ENCODE peak calls at places on chromosome 21, in seven cellular contexts. M is IMR-90, I is mesenchymal stem cell, Q is H9, O is mesendoderm, D is H1, J is trophoblast cell. E is an unnamed sample.

GRCh38 chr21:36908260-36908908 is 58.1 kb downstream of the HLCS start:
- DNase-seq in O (no peak), I (peak), Q (no peak), J (peak), D (no peak), M (peak), E (no peak)

GRCh38 chr21:16519012-16519411 is 789.2 kb downstream of the USP25 start:
- DNase-seq in Q (no peak), O (no peak), M (no peak), I (no peak), J (no peak), D (no peak), E (no peak)

GRCh38 chr21:37338671-37339526 is 27.7 kb upstream of the DYRK1A start:
- DNase-seq in J (peak), M (peak), Q (no peak), I (peak), O (peak), D (no peak), E (no peak)

GRCh38 chr21:32515869-32516268 is 69.5 kb downstream of the TCP10L start:
- DNase-seq in D (no peak), J (no peak), O (no peak), Q (no peak), I (no peak), M (peak), E (no peak)

GRCh38 chr21:25453524-25453923 is 153.8 kb downstream of the MRPL39 start:
- DNase-seq in O (no peak), I (no peak), M (peak), J (no peak), D (no peak), Q (no peak), E (no peak)

GRCh38 chr21:38171723-38172344 is 85.0 kb upstream of the KCNJ15 start:
- DNase-seq in M (peak), O (peak), I (peak), Q (peak), D (peak), J (peak), E (peak)

GRCh38 chr21:18951291-18952038 is 547.9 kb upstream of the TMPRSS15 start:
- DNase-seq in J (peak), O (peak), I (peak), Q (peak), D (peak), M (no peak), E (peak)

GRCh38 chr21:28402616-28402989 is 590.1 kb downstream of the LTN1 start:
- DNase-seq in M (peak), I (no peak), O (no peak), J (no peak), D (no peak), Q (no peak), E (no peak)

GRCh38 chr21:28943631-28944030 is 49.0 kb downstream of the LTN1 start:
- DNase-seq in Q (no peak), I (peak), M (peak), D (no peak), J (no peak), O (no peak), E (no peak)

GRCh38 chr21:39612233-39613028 is at the start of gene B3GALT5:
- DNase-seq in J (peak), O (peak), Q (peak), I (peak), D (peak), M (no peak), E (peak)

GRCh38 chr21:25750085-25750484 is 15.3 kb downstream of the GABPA start:
- DNase-seq in O (peak), D (no peak), M (no peak), Q (no peak), J (no peak), I (no peak), E (no peak)

GRCh38 chr21:41138711-41139110 is 29.2 kb upstream of the BACE2 start:
- DNase-seq in D (no peak), J (no peak), O (no peak), M (no peak), Q (no peak), I (no peak), E (no peak)

GRCh38 chr21:25385912-25386474 is 221.3 kb downstream of the MRPL39 start:
- DNase-seq in Q (peak), D (no peak), O (peak), M (peak), J (peak), I (peak), E (peak)

GRCh38 chr21:30714946-30715345 is 3.6 kb downstream of the KRTAP21-3 start:
- DNase-seq in I (no peak), M (no peak), D (no peak), Q (no peak), O (no peak), J (no peak), E (no peak)

GRCh38 chr21:29258626-29259335 is 39.9 kb upstream of the BACH1 start:
- DNase-seq in D (no peak), O (no peak), Q (no peak), J (peak), M (peak), I (peak), E (no peak)

GRCh38 chr21:15037894-15038293 is 26.9 kb downstream of the NRIP1 start:
- DNase-seq in J (no peak), M (no peak), O (no peak), Q (no peak), D (no peak), I (no peak), E (no peak)

GRCh38 chr21:37153935-37154350 is 80.9 kb downstream of the TTC3 start:
- DNase-seq in M (peak), Q (no peak), I (no peak), O (no peak), D (no peak), J (peak), E (no peak)

GRCh38 chr21:29145837-29146453 is 15.5 kb downstream of the MAP3K7CL start:
- DNase-seq in D (no peak), Q (no peak), J (no peak), O (no peak), M (no peak), I (peak), E (no peak)

GRCh38 chr21:40386301-40386911 is 460.6 kb downstream of the DSCAM start:
- DNase-seq in J (peak), D (peak), Q (peak), O (peak), M (no peak), I (no peak), E (peak)

GRCh38 chr21:37547615-37547975 is 181.0 kb downstream of the DYRK1A start:
- DNase-seq in Q (no peak), I (no peak), M (no peak), O (no peak), J (no peak), D (no peak), E (no peak)

GRCh38 chr21:14880922-14881321 is 183.9 kb downstream of the NRIP1 start:
- DNase-seq in O (peak), D (no peak), Q (no peak), M (peak), I (peak), J (peak), E (no peak)

GRCh38 chr21:31630062-31630711 is 29.3 kb upstream of the SOD1 start:
- DNase-seq in M (peak), Q (no peak), J (peak), D (no peak), O (no peak), I (peak), E (no peak)

GRCh38 chr21:14876464-14876863 is 188.3 kb downstream of the NRIP1 start:
- DNase-seq in M (no peak), I (no peak), J (peak), D (no peak), O (no peak), Q (no peak), E (no peak)

GRCh38 chr21:15729674-15730483 is at the start of gene USP25:
- DNase-seq in J (peak), I (peak), M (peak), D (peak), O (peak), Q (peak), E (peak)

GRCh38 chr21:41564871-41565281 is 56.9 kb upstream of the TMPRSS2 start:
- DNase-seq in D (no peak), I (peak), J (peak), O (no peak), M (no peak), Q (no peak), E (no peak)

GRCh38 chr21:37546299-37546908 is 179.8 kb downstream of the DYRK1A start:
- DNase-seq in D (no peak), O (no peak), M (no peak), J (no peak), I (no peak), Q (no peak), E (no peak)

GRCh38 chr21:32131960-32132359 is 146.9 kb downstream of the MIS18A start:
- DNase-seq in I (peak), O (peak), D (peak), J (no peak), Q (peak), M (peak), E (no peak)

GRCh38 chr21:28899744-28900143 is 92.9 kb downstream of the LTN1 start:
- DNase-seq in O (no peak), D (no peak), I (peak), Q (no peak), J (peak), M (peak), E (no peak)

GRCh38 chr21:29190920-29191319 is 60.5 kb downstream of the MAP3K7CL start:
- DNase-seq in O (no peak), D (no peak), I (peak), J (peak), Q (no peak), M (peak), E (no peak)

GRCh38 chr21:38413958-38414506 is 84.2 kb downstream of the ERG start:
- DNase-seq in M (no peak), Q (no peak), D (no peak), J (no peak), O (peak), I (peak), E (no peak)

GRCh38 chr21:39083377-39084008 is 99.8 kb downstream of the PSMG1 start:
- DNase-seq in Q (no peak), J (peak), O (peak), D (no peak), I (peak), M (no peak), E (no peak)

GRCh38 chr21:29372063-29372802 is 73.5 kb downstream of the BACH1 start:
- DNase-seq in M (peak), I (peak), J (peak), Q (peak), D (peak), O (peak), E (peak)

GRCh38 chr21:46096596-46096981 is 1.3 kb upstream of the COL6A2 start:
- DNase-seq in J (no peak), O (no peak), M (no peak), D (peak), Q (peak), I (no peak), E (no peak)

GRCh38 chr21:46099476-46099875 is 1.6 kb downstream of the COL6A2 start:
- DNase-seq in M (peak), J (no peak), Q (peak), O (peak), I (peak), D (peak), E (no peak)

GRCh38 chr21:46098303-46099141 is 610 bp downstream of the COL6A2 start:
- DNase-seq in M (no peak), I (no peak), J (no peak), Q (peak), D (peak), O (peak), E (no peak)

GRCh38 chr21:46096997-46097825 is 701 bp upstream of the COL6A2 start:
- DNase-seq in O (no peak), I (no peak), D (peak), J (no peak), M (no peak), Q (peak), E (no peak)

DNA sequence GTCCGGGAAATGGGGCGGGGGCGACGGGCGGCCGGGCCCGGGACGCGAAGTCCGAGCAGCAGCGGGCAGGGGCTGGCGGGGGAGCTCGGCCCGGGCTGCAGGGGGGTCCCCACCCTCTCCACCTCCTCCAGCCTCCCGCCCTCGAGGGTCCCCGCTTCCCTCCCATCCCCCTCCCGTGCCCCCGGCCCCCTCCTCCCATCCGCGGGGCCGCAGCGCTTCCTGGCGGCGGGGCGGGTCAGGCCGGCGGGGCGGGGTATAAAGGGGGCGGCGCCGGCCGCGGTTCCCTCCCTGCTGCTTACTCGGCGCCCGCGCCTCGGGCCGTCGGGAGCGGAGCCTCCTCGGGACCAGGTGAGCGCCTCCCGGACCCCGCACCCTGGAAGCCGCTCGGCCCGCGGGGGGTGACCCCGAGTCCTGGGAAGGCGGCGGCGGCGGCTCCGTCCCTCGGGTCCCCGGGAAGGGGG is at the start of gene COL6A2:
- DNase-seq in D (peak), J (peak), I (peak), Q (peak), M (peak), O (peak), E (peak)
- H2BK5ac ChIP-seq in D (peak), J (no peak), I (no peak), Q (no peak), M (peak), O (no peak), E (no peak)

DNA sequence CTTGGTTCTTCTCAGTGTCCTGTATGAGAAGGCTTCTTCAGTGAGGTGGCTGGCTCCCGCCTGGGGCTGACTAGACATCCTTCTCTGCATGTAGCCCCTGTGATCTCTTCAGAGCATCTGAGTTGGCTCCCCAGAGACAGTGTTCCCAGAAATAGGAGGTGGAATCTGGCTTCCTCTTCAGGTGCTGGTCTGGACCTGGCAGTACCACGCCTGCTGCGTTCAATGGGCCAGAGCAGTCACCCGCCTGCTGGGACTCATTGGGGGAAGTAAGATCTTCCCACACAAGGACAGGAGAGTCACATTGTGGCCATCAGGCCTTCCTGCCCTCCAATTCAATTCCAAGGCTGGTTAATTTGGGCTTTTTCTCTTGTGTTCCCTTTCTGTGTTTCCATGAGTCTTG is 51.0 kb downstream of the ADARB1 start:
- DNase-seq in J (no peak), O (no peak), Q (no peak), I (no peak), M (no peak), D (no peak), E (no peak)
- H2BK5ac ChIP-seq in J (no peak), O (no peak), Q (no peak), I (no peak), M (no peak), D (no peak), E (no peak)

GRCh38 chr21:35792569-35792968 is 267.8 kb downstream of the SETD4 start:
- DNase-seq in O (no peak), M (no peak), Q (no peak), J (no peak), I (no peak), D (no peak), E (no peak)
- H2BK5ac ChIP-seq in O (no peak), M (no peak), Q (no peak), J (no peak), I (no peak), D (no peak), E (no peak)

GRCh38 chr21:46011267-46011967 is 29.8 kb downstream of the COL6A1 start:
- DNase-seq in I (no peak), Q (peak), D (no peak), M (no peak), O (no peak), J (no peak), E (no peak)
- H2BK5ac ChIP-seq in I (no peak), Q (no peak), D (no peak), M (no peak), O (no peak), J (no peak), E (no peak)

GRCh38 chr21:43816611-43817071 is 27.3 kb downstream of the RRP1 start:
- DNase-seq in Q (no peak), D (no peak), J (no peak), O (no peak), I (no peak), M (no peak), E (no peak)

GRCh38 chr21:43817157-43818086 is 28.0 kb downstream of the RRP1 start:
- DNase-seq in J (no peak), O (no peak), Q (no peak), M (no peak), I (no peak), D (no peak), E (no peak)

GRCh38 chr21:43814215-43815106 is 25.1 kb downstream of the RRP1 start:
- DNase-seq in O (peak), D (peak), I (no peak), Q (peak), M (no peak), J (peak), E (no peak)

GRCh38 chr21:43815107-43815742 is 25.8 kb downstream of the RRP1 start:
- DNase-seq in I (no peak), M (no peak), Q (peak), D (no peak), O (peak), J (peak), E (no peak)

DNA sequence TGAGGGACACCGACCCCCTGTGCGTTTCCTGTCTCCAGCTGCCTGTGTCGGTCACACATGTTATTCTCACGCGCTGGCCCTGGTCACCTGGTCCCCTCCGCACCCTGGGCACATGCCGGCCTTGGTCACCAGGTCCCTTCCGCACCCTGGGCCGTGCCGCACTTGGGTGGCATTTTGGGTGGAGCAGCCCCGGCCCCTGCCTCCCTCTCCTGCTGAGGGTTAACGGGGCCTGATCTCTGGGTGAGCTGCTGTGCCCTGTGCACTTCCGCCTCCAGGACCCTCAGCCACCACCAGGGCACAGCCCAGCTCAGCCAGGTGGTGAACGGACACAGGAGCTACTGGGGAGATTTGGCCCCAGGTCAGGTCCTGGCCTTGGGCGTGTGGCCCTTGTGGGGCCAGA is 26.6 kb downstream of the RRP1 start:
- DNase-seq in D (no peak), Q (no peak), I (no peak), O (no peak), J (no peak), M (no peak), E (no peak)
- H2BK5ac ChIP-seq in D (peak), Q (no peak), I (no peak), O (no peak), J (no peak), M (no peak), E (peak)

GRCh38 chr21:34043333-34043732 is 30.0 kb upstream of the MRPS6 start:
- DNase-seq in Q (no peak), M (no peak), J (peak), O (no peak), D (no peak), I (no peak), E (no peak)

GRCh38 chr21:34046917-34047316 is 26.5 kb upstream of the MRPS6 start:
- DNase-seq in D (no peak), O (no peak), J (no peak), Q (no peak), I (no peak), M (no peak), E (no peak)

GRCh38 chr21:34052171-34052570 is 21.2 kb upstream of the MRPS6 start:
- DNase-seq in J (no peak), M (no peak), Q (no peak), I (no peak), O (no peak), D (no peak), E (no peak)

GRCh38 chr21:34042735-34043134 is 30.6 kb upstream of the MRPS6 start:
- DNase-seq in O (no peak), J (no peak), I (no peak), D (no peak), M (no peak), Q (no peak), E (no peak)

DNA sequence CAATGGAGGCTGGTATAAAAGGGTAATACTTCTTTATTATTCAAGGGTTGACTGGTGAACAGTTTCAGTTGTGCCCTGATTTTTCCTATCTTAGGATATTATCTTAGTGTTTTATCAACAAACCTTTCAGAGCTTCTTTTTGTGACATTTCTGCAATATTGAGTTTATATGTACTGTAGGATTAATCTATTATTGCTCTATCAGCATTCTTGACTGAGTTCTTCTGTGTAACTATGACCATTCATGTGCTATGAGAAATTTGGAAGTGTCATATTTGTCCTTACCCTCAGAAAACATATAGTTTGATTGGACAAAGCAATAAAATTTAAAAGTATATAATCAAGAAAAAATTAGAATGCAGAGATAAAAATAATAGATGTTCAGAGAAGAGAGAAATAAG is 25.5 kb upstream of the MRPS6 start:
- DNase-seq in I (no peak), O (no peak), M (no peak), Q (no peak), J (no peak), D (no peak), E (no peak)
- H2BK5ac ChIP-seq in I (no peak), O (no peak), M (no peak), Q (no peak), J (no peak), D (no peak), E (no peak)

GRCh38 chr21:43373387-43374227 is 53.3 kb downstream of the SIK1 start:
- DNase-seq in M (no peak), J (no peak), I (no peak), O (no peak), Q (no peak), D (no peak), E (no peak)
- H2BK5ac ChIP-seq in M (no peak), J (no peak), I (no peak), O (no peak), Q (no peak), D (no peak), E (peak)

DNA sequence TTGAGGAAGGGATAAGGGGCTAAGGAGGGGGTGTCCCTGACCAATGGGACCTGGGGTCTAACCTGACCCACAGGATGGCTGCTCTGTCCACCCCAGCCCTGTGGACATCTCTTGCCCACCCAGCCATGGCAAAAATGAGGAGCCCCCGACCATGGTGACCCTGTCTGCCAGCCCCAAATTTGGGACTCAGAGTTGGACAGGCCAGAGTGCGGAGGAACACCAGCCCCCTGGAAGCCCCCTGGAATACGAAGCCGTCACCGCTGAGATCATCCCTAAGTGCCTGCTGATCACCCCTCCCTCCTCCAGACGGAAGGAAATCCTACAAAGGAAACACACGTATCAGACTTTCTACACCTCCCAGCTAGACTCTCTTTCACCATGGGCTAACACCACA is 119.3 kb downstream of the SIK1 start:
- DNase-seq in I (no peak), J (no peak), Q (no peak), D (no peak), M (no peak), O (no peak), E (no peak)
- H2BK5ac ChIP-seq in I (no peak), J (no peak), Q (no peak), D (peak), M (no peak), O (no peak), E (peak)

E was measured in neuronal stem cell.